ENCODE peak calls at places on chromosomes 3 and 15, in five cellular contexts. T is upper lobe of left lung, I is sigmoid colon, V is prostate gland, D is breast epithelium. Y is an unnamed sample.

GRCh38 chr3:48664929-48665328 is 2.2 kb upstream of the CELSR3 start:
- DNase-seq in T (no peak), I (no peak), V (no peak), D (no peak), Y (no peak)

GRCh38 chr3:105504440-105504951 is 137.8 kb downstream of the ALCAM start:
- DNase-seq in T (no peak), I (no peak), V (no peak), D (no peak), Y (no peak)

GRCh38 chr3:115655761-115656282 is 32.5 kb downstream of the GAP43 start:
- DNase-seq in T (no peak), I (no peak), V (no peak), D (no peak), Y (no peak)

GRCh38 chr3:189799366-189799765 is 168.2 kb downstream of the TP63 start:
- DNase-seq in T (no peak), I (no peak), V (no peak), D (no peak), Y (no peak)

GRCh38 chr3:167631471-167631870 is 22.3 kb downstream of the WDR49 start:
- DNase-seq in T (no peak), I (no peak), V (no peak), D (no peak), Y (no peak)

GRCh38 chr3:169759256-169759655 is 5.6 kb downstream of the TERC start:
- DNase-seq in T (no peak), I (no peak), V (no peak), D (no peak), Y (no peak)

GRCh38 chr3:60323651-60324050 is 927.6 kb downstream of the FHIT start:
- DNase-seq in T (no peak), I (no peak), V (no peak), D (no peak), Y (no peak)

GRCh38 chr15:36186376-36186775 is 393.1 kb upstream of the CDIN1 start:
- DNase-seq in T (no peak), I (no peak), V (no peak), D (no peak), Y (no peak)

GRCh38 chr3:49903451-49904424 is at the start of gene MST1R:
- DNase-seq in T (peak; percentile 98), I (peak; percentile 84), V (peak; percentile 74), D (peak; percentile 87), Y (peak; percentile 95)

GRCh38 chr15:78727561-78727960 is 83.7 kb downstream of the ADAMTS7 start:
- DNase-seq in T (no peak), I (no peak), V (no peak), D (no peak), Y (no peak)

GRCh38 chr3:155241559-155241958 is 51.9 kb downstream of the STRIT1 start:
- DNase-seq in T (no peak), I (no peak), V (no peak), D (no peak), Y (no peak)

GRCh38 chr3:3553236-3553635 is 246.0 kb upstream of the LRRN1 start:
- DNase-seq in T (no peak), I (no peak), V (no peak), D (no peak), Y (no peak)

GRCh38 chr15:84992157-84992940 is 10.7 kb downstream of the PDE8A start:
- DNase-seq in T (no peak), I (no peak), V (no peak), D (no peak), Y (no peak)

GRCh38 chr15:66563126-66563525 is 2.7 kb downstream of the LCTL start:
- DNase-seq in T (no peak), I (no peak), V (no peak), D (no peak), Y (no peak)

GRCh38 chr15:48866141-48866563 is 11.8 kb upstream of the EID1 start:
- DNase-seq in T (no peak), I (no peak), V (no peak), D (no peak), Y (no peak)

GRCh38 chr3:192482809-192483208 is 244.5 kb downstream of the FGF12 start:
- DNase-seq in T (no peak), I (no peak), V (peak; percentile 5), D (no peak), Y (no peak)

GRCh38 chr3:129461022-129461421 is 21.0 kb downstream of the IFT122 start:
- DNase-seq in T (no peak), I (no peak), V (no peak), D (no peak), Y (no peak)

GRCh38 chr3:14424711-14425573 is 22.5 kb downstream of the SLC6A6 start:
- DNase-seq in T (no peak), I (no peak), V (no peak), D (no peak), Y (no peak)

GRCh38 chr3:38579551-38580449 is 69.7 kb downstream of the SCN5A start:
- DNase-seq in T (peak; percentile 80), I (no peak), V (no peak), D (no peak), Y (peak; percentile 44)

GRCh38 chr15:43769584-43770228 is 7.1 kb downstream of the ELL3 start:
- DNase-seq in T (no peak), I (no peak), V (no peak), D (no peak), Y (no peak)

GRCh38 chr15:89783861-89784685 is 7.9 kb downstream of the MESP2 start:
- DNase-seq in T (no peak), I (no peak), V (no peak), D (no peak), Y (no peak)

GRCh38 chr15:70194266-70194665 is 96.5 kb upstream of the TLE3 start:
- DNase-seq in T (no peak), I (peak; percentile 24), V (no peak), D (no peak), Y (no peak)

GRCh38 chr15:64781299-64781698 is 5.9 kb upstream of the RBPMS2 start:
- DNase-seq in T (no peak), I (no peak), V (no peak), D (no peak), Y (no peak)

GRCh38 chr3:32951410-32951811 is at the start of gene CCR4:
- DNase-seq in T (no peak), I (no peak), V (no peak), D (no peak), Y (no peak)

GRCh38 chr3:189737071-189737470 is 105.9 kb downstream of the TP63 start:
- DNase-seq in T (no peak), I (no peak), V (no peak), D (no peak), Y (no peak)

GRCh38 chr3:112888388-112889085 is 41.9 kb upstream of the CD200R1L start:
- DNase-seq in T (no peak), I (no peak), V (no peak), D (no peak), Y (no peak)

GRCh38 chr15:92097473-92098178 is 244.1 kb downstream of the SLCO3A1 start:
- DNase-seq in T (no peak), I (no peak), V (peak; percentile 49), D (no peak), Y (no peak)

GRCh38 chr3:65888980-65889706 is 149.6 kb downstream of the MAGI1 start:
- DNase-seq in T (no peak), I (no peak), V (no peak), D (peak; percentile 44), Y (no peak)

GRCh38 chr15:75947117-75947516 is 43.4 kb downstream of the FBXO22 start:
- DNase-seq in T (no peak), I (no peak), V (no peak), D (no peak), Y (no peak)

GRCh38 chr15:57235865-57236264 is 140.4 kb upstream of the CGNL1 start:
- DNase-seq in T (no peak), I (no peak), V (no peak), D (no peak), Y (no peak)
- TF ChIP-seq POLR2AphosphoS5 in T (peak; percentile 60), I (no peak), V (no peak), D (no peak), Y (no peak)

DNA sequence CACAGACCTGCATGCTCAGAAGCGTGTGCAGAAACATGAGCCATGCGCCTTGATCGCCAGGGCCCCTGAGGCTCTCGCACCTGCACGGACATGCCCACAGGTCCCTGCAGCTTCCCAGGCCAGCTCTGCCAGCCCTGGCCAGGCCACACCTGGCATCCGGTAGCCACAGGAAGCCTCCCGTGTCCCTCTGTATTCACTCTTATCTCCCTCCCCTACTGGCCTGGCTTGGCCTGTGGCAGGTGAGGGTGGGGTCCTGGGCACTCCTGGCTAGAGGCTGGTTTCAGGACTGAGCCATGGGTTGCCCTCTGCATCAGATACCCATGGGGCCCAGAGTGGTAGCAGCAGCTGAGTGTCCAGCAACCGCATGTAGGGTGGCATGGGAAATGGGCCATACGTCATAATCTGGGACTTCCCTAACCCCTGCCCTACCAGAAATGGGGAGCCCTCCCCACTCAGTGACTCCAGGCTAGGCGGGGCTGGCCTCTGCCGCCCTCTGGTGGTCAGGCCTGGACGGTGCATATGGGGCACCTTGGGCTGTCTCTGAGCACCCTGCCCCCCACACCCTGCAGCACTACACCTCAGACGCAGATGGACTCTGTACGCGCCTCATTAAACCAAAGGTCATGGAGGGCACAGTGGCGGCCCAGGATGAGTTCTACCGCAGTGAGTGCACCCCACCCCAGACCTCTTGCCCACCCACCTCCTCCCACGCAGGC is 12.6 kb upstream of the LMAN1L start:
- DNase-seq in T (peak; percentile 95), I (peak; percentile 80), V (peak; percentile 69), D (peak; percentile 64), Y (peak; percentile 98)
- TF ChIP-seq POLR2A in T (no peak), I (no peak), V (no peak), D (no peak), Y (no peak)

DNA sequence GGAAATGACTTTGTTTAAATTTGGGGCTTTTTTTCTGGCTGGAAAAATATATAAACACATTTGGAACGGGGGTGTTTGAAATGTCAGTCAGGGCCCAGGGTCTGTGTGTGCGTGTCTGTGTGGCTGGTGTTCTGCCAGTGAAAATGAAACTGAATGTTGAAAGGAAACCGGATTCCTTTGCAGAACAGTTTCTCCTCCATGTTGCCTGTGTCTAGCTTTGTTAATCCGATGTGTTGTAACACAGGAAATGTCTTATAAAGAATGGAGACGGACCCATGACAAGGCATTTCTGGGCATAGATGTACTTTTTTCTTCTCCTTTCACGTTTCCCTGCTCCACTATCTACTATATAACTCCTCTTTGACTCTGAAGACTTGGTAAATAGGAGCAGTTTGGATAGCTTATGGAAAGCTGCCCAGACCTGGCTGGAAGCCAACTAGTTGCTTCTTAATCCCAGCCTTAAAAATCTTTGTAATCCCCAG is 2.8 kb downstream of the SQOR start:
- DNase-seq in T (no peak), I (peak; percentile 84), V (peak; percentile 71), D (no peak), Y (peak; percentile 53)
- TF ChIP-seq POLR2AphosphoS5 in T (peak; percentile 84), I (peak; percentile 59), V (peak; percentile 87), D (no peak), Y (peak; percentile 44)

DNA sequence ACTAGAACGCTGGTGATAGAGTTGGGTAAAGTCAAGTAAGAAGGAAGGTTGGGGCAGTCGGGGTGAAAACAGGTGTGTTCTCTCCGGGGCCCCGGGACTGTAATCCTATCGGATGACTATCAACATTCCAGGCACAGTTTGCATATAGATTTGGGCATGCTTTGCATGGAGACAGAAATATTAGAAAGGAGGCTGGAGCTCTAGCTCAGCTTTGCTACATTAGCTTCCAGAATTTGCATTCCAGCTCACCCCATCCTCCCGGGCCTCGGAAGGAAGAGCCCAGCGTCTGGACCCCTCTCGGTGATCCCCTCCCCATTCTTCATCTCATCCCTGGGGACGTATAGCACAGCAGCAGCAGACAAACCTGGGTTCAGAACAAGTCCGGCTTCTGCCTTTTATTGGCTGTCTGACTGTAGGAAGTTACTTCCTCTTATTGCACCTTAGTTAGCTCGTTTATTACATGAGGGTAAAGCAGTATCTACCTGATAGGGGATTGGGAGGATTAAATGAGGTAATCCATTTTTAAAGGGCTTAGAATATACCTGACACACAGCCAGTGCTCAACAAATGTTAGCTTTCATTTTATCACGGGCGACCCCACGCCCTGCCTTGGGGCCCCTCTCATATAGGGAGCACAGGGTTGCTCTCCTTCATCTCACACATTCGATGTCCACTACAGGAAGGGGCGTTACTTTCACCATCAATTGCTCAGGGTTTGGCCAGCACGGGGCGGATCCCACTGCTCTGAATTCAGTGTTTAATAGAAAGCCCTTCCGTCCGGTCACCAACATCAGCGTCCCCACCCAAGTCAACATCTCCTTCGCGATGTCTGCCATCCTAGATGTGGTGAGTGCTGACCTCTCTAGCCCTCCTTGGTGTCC is 3.2 kb downstream of the HTR3E start:
- DNase-seq in T (no peak), I (no peak), V (no peak), D (no peak), Y (no peak)
- TF ChIP-seq POLR2A in T (no peak), I (no peak), V (no peak), D (no peak), Y (no peak)